ENCODE peak calls at places on chromosomes 12 and 14, in six cellular contexts. R is AG10803, D is DND-41, V is mammary epithelial cell, T is astrocyte of the spinal cord, M is NB4. X is an unnamed sample.

GRCh38 chr14:64953310-64953654 is 10.7 kb upstream of the GPX2 start:
- DNase-seq in T (no peak), M (no peak), V (no peak), R (no peak), D (no peak), X (no peak)

GRCh38 chr12:2979806-2980205 is 20.6 kb downstream of the TEAD4 start:
- DNase-seq in M (no peak), R (no peak), T (no peak), V (no peak), D (no peak), X (no peak)

GRCh38 chr14:61476737-61477410 is 155.5 kb downstream of the PRKCH start:
- DNase-seq in T (peak), M (peak), V (peak), D (peak), R (peak), X (peak)

GRCh38 chr12:106519587-106519986 is 63.2 kb upstream of the RFX4 start:
- DNase-seq in R (peak), T (no peak), D (no peak), M (no peak), V (no peak), X (peak)

GRCh38 chr12:3727877-3728632 is 24.9 kb downstream of the CRACR2A start:
- DNase-seq in T (peak), M (peak), V (no peak), R (peak), D (peak), X (no peak)

GRCh38 chr12:9707864-9708808 is 24.8 kb downstream of the CLECL1 start:
- DNase-seq in T (peak), M (peak), D (peak), R (peak), V (peak), X (no peak)

GRCh38 chr14:58738876-58739275 is 101.1 kb downstream of the DACT1 start:
- DNase-seq in T (no peak), R (peak), D (no peak), M (no peak), V (no peak), X (peak)

GRCh38 chr14:91926131-91926890 is 21.2 kb downstream of the FBLN5 start:
- DNase-seq in T (no peak), M (no peak), R (no peak), D (no peak), V (no peak), X (no peak)

GRCh38 chr14:91439345-91439744 is 21.7 kb upstream of the CCDC88C start:
- DNase-seq in D (no peak), T (no peak), M (no peak), R (no peak), V (no peak), X (no peak)

GRCh38 chr12:50057000-50057841 is at the start of gene ASIC1:
- DNase-seq in V (peak), T (peak), M (peak), D (peak), R (peak), X (peak)

GRCh38 chr14:89549381-89550102 is 132.5 kb upstream of the FOXN3 start:
- DNase-seq in V (no peak), R (peak), M (no peak), T (no peak), D (no peak), X (peak)

GRCh38 chr14:91119556-91120311 is 5.9 kb downstream of the DGLUCY start:
- DNase-seq in V (peak), T (peak), D (no peak), M (peak), R (peak), X (peak)

GRCh38 chr12:115709410-115710065 is 568.0 kb downstream of the MED13L start:
- DNase-seq in V (no peak), R (peak), D (no peak), M (no peak), T (no peak), X (no peak)

GRCh38 chr12:43336962-43337555 is 214.9 kb downstream of the ADAMTS20 start:
- DNase-seq in M (peak), V (peak), R (peak), T (peak), D (no peak), X (peak)

GRCh38 chr12:116863275-116863767 is 17.9 kb downstream of the HRK start:
- DNase-seq in R (peak), M (peak), V (no peak), T (no peak), D (peak), X (peak)

GRCh38 chr12:53736602-53737493 is 9.6 kb upstream of the CALCOCO1 start:
- DNase-seq in T (no peak), M (no peak), D (no peak), R (no peak), V (no peak), X (no peak)

GRCh38 chr14:37658174-37658573 is 62.7 kb downstream of the TTC6 start:
- DNase-seq in D (no peak), V (no peak), M (no peak), T (peak), R (no peak), X (no peak)

GRCh38 chr14:81485372-81485771 is 48.3 kb downstream of the SEL1L start:
- DNase-seq in T (no peak), M (no peak), D (no peak), R (no peak), V (no peak), X (no peak)

GRCh38 chr14:66606826-66607225 is 98.9 kb downstream of the GPHN start:
- DNase-seq in T (no peak), D (no peak), R (no peak), V (no peak), M (no peak), X (no peak)

GRCh38 chr14:66613344-66613743 is 105.4 kb downstream of the GPHN start:
- DNase-seq in R (no peak), T (no peak), D (no peak), V (no peak), M (no peak), X (no peak)

DNA sequence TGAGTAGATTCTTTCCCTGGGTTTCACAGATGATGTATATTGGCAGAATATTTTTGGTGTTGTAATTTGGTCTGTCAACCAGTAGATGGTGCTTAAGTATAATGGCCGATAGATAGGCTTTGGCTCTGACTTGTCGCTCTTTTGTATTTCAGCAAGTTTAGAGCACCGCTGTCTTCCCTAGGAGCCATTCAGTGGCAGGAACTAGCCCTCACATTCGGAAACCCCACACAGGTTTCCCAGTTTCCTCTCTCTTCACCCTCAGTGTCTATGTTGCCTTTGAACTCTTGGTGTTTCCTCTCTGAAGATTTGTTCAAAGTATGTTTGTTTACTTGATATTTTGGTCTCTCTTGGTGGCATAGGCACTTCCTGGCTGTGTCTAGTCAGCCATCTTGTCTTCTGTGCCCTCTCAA is 102.2 kb downstream of the GPHN start:
- DNase-seq in V (no peak), R (no peak), M (peak), T (no peak), D (peak), X (peak)
- TF ChIP-seq CTCF in V (peak), R (peak), M (peak), T (peak), D (peak), X (no peak)

GRCh38 chr14:76957224-76957881 is 71.2 kb downstream of the IRF2BPL start:
- DNase-seq in M (peak), V (no peak), D (peak), R (no peak), T (no peak), X (no peak)
- H3K4me3 ChIP-seq in M (no peak), V (no peak), D (peak), R (no peak), T (no peak), X (no peak)

DNA sequence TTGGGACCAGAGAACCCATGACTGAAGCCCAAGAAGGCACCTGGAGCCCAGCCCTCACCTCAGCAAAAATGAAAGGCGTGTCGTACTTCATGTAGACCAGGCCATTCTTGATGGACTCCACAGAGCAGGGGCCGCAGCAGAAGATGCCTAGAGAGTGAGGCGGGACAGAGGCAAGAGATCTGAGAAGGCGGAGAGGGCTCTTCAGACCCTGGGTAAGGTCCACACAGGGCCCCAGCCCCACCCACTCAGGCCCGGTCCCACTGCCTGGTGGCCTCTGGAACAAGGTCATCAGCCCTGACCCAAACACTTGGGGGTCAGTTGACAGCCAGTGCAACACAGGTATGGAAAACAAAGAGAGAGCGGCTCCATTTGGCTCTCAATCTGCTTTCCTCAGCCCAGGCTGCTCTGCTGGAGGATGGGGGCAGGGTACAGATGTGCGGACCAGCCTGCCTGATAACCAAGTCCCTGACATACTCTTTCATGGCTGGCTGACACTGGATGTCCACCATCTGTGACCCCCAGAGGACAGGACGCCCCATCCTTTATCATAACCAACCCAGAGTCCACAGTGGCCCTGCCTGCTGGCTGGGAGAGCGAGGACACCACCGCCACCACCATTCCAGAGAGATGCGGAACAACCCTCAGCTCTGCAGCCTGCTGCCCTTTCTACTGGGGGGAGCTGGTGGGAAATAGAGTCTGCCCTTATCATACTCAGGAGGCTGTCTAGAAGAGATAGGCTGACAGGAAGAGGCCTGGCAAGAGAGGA is 6.9 kb downstream of the TGM1 start:
- DNase-seq in R (no peak), D (no peak), M (no peak), T (no peak), V (no peak), X (no peak)
- TF ChIP-seq CTCF in R (no peak), D (no peak), M (no peak), T (no peak), V (no peak), X (no peak)

DNA sequence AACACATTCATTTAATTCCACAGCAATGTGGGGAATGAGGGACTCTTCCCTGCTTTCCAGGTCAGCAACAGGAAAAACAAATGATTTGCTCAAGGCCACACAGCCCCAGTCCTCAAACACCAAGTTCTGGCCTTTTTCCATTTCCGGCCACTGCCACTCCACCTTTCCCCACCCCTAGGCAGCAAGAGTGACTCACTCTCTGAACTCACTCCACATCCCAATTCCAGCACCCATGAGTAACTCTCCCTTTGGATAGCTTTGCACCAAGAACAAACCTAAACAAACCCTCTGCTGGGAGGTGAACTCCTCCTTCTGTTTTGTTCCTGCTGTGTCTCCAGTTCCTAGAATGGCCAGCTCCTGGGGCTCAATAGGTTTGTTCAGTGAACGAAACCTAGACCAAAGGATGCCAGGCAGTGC is 30.4 kb upstream of the PLEKHG6 start:
- DNase-seq in D (no peak), R (peak), V (peak), M (no peak), T (peak), X (peak)
- H3K4me3 ChIP-seq in D (no peak), R (no peak), V (no peak), M (no peak), T (no peak), X (no peak)

GRCh38 chr12:82627799-82628198 is 58.9 kb upstream of the TMTC2 start:
- DNase-seq in V (peak), T (peak), M (peak), R (peak), D (no peak), X (peak)
- TF ChIP-seq CTCF in V (peak), T (peak), M (peak), R (peak), D (no peak), X (peak)

GRCh38 chr12:45049912-45050318 is 984 bp downstream of the DBX2 start:
- DNase-seq in D (no peak), R (no peak), V (no peak), M (no peak), T (peak), X (peak)
- H3K4me3 ChIP-seq in D (no peak), R (no peak), V (no peak), M (no peak), T (no peak), X (no peak)

DNA sequence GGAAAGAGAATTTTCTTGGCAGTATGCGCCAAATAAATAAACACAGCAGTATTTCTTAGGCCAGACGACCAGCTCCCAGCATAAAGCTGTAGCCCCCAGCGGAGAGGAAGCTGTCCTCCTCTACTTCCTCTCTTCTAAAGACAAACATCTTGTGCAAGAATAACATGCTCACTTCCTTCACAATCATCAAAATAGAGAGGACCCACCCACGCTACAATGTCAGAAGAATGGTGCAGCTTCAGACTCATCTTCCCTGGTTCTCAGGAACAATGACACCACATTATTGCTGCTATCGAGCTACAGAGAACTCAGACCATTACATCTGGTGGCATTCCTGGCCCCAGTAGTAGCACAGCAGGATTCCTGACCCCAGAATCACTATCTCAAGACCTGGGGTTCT is 16.6 kb upstream of the VWF start:
- DNase-seq in M (peak), D (no peak), T (peak), R (no peak), V (no peak), X (peak)
- TF ChIP-seq CTCF in M (no peak), D (no peak), T (no peak), R (no peak), V (no peak), X (no peak)

X was measured in foreskin fibroblast.